ENCODE peak calls at places on chromosomes 2 and 18, in five cellular contexts. One of them, this sample, is unnamed.

GRCh38 chr18:55321268-55322175 is 266.5 kb downstream of the TCF4 start:
- DNase-seq in neural crest cell: peak
- DNase-seq in brain pericyte: peak
- DNase-seq in bronchial epithelial cell: peak
- DNase-seq in stimulated activated naive CD8-positive, alpha-beta T cell treated with anti-CD3 and anti-CD28 coated beads, Interleukin-15, Interleukin-2, amounts not matched to agents 100 U/mL and 50 U/mL, for 24 hours: peak
- DNase-seq in this sample: no peak

GRCh38 chr2:10688921-10689807 is 611 bp downstream of the NOL10 start:
- DNase-seq in bronchial epithelial cell: no peak
- DNase-seq in stimulated activated naive CD8-positive, alpha-beta T cell treated with anti-CD3 and anti-CD28 coated beads, Interleukin-15, Interleukin-2, amounts not matched to agents 100 U/mL and 50 U/mL, for 24 hours: no peak
- DNase-seq in neural crest cell: peak
- DNase-seq in brain pericyte: no peak
- DNase-seq in this sample: no peak

GRCh38 chr18:9612989-9613388 is 1.4 kb downstream of the PPP4R1 start:
- DNase-seq in neural crest cell: no peak
- DNase-seq in stimulated activated naive CD8-positive, alpha-beta T cell treated with anti-CD3 and anti-CD28 coated beads, Interleukin-15, Interleukin-2, amounts not matched to agents 100 U/mL and 50 U/mL, for 24 hours: no peak
- DNase-seq in bronchial epithelial cell: peak
- DNase-seq in brain pericyte: no peak
- DNase-seq in this sample: no peak

GRCh38 chr18:1665064-1665463 is 760.4 kb downstream of the ADCYAP1 start:
- DNase-seq in stimulated activated naive CD8-positive, alpha-beta T cell treated with anti-CD3 and anti-CD28 coated beads, Interleukin-15, Interleukin-2, amounts not matched to agents 100 U/mL and 50 U/mL, for 24 hours: no peak
- DNase-seq in bronchial epithelial cell: peak
- DNase-seq in brain pericyte: no peak
- DNase-seq in neural crest cell: no peak
- DNase-seq in this sample: no peak

GRCh38 chr2:230828272-230828961 is 36.3 kb upstream of the ITM2C start:
- DNase-seq in brain pericyte: no peak
- DNase-seq in bronchial epithelial cell: no peak
- DNase-seq in stimulated activated naive CD8-positive, alpha-beta T cell treated with anti-CD3 and anti-CD28 coated beads, Interleukin-15, Interleukin-2, amounts not matched to agents 100 U/mL and 50 U/mL, for 24 hours: peak
- DNase-seq in neural crest cell: no peak
- DNase-seq in this sample: no peak

GRCh38 chr2:168635065-168635577 is 167.3 kb upstream of the NOSTRIN start:
- DNase-seq in neural crest cell: no peak
- DNase-seq in stimulated activated naive CD8-positive, alpha-beta T cell treated with anti-CD3 and anti-CD28 coated beads, Interleukin-15, Interleukin-2, amounts not matched to agents 100 U/mL and 50 U/mL, for 24 hours: no peak
- DNase-seq in brain pericyte: no peak
- DNase-seq in bronchial epithelial cell: no peak
- DNase-seq in this sample: no peak

GRCh38 chr18:63043516-63043915 is 276.1 kb downstream of the BCL2 start:
- DNase-seq in bronchial epithelial cell: peak
- DNase-seq in brain pericyte: no peak
- DNase-seq in stimulated activated naive CD8-positive, alpha-beta T cell treated with anti-CD3 and anti-CD28 coated beads, Interleukin-15, Interleukin-2, amounts not matched to agents 100 U/mL and 50 U/mL, for 24 hours: no peak
- DNase-seq in neural crest cell: no peak
- DNase-seq in this sample: no peak

GRCh38 chr2:197576631-197577030 is 60.8 kb downstream of the MOB4 start:
- DNase-seq in stimulated activated naive CD8-positive, alpha-beta T cell treated with anti-CD3 and anti-CD28 coated beads, Interleukin-15, Interleukin-2, amounts not matched to agents 100 U/mL and 50 U/mL, for 24 hours: no peak
- DNase-seq in neural crest cell: no peak
- DNase-seq in bronchial epithelial cell: peak
- DNase-seq in brain pericyte: peak
- DNase-seq in this sample: no peak

GRCh38 chr2:204268971-204269370 is 276.3 kb upstream of the PARD3B start:
- DNase-seq in brain pericyte: no peak
- DNase-seq in stimulated activated naive CD8-positive, alpha-beta T cell treated with anti-CD3 and anti-CD28 coated beads, Interleukin-15, Interleukin-2, amounts not matched to agents 100 U/mL and 50 U/mL, for 24 hours: no peak
- DNase-seq in bronchial epithelial cell: peak
- DNase-seq in neural crest cell: no peak
- DNase-seq in this sample: no peak

GRCh38 chr2:224333631-224334030 is 68.3 kb downstream of the FAM124B start:
- DNase-seq in stimulated activated naive CD8-positive, alpha-beta T cell treated with anti-CD3 and anti-CD28 coated beads, Interleukin-15, Interleukin-2, amounts not matched to agents 100 U/mL and 50 U/mL, for 24 hours: no peak
- DNase-seq in neural crest cell: no peak
- DNase-seq in bronchial epithelial cell: no peak
- DNase-seq in brain pericyte: no peak
- DNase-seq in this sample: no peak

GRCh38 chr2:154587739-154588138 is 110.8 kb upstream of the KCNJ3 start:
- DNase-seq in neural crest cell: no peak
- DNase-seq in bronchial epithelial cell: no peak
- DNase-seq in brain pericyte: no peak
- DNase-seq in stimulated activated naive CD8-positive, alpha-beta T cell treated with anti-CD3 and anti-CD28 coated beads, Interleukin-15, Interleukin-2, amounts not matched to agents 100 U/mL and 50 U/mL, for 24 hours: no peak
- DNase-seq in this sample: no peak

GRCh38 chr2:69222984-69223658 is 163.9 kb downstream of the GFPT1 start:
- DNase-seq in neural crest cell: no peak
- DNase-seq in bronchial epithelial cell: no peak
- DNase-seq in brain pericyte: no peak
- DNase-seq in stimulated activated naive CD8-positive, alpha-beta T cell treated with anti-CD3 and anti-CD28 coated beads, Interleukin-15, Interleukin-2, amounts not matched to agents 100 U/mL and 50 U/mL, for 24 hours: no peak
- DNase-seq in this sample: no peak

GRCh38 chr18:29434650-29435049 is 1257.7 kb upstream of the CDH2 start:
- DNase-seq in brain pericyte: no peak
- DNase-seq in bronchial epithelial cell: no peak
- DNase-seq in stimulated activated naive CD8-positive, alpha-beta T cell treated with anti-CD3 and anti-CD28 coated beads, Interleukin-15, Interleukin-2, amounts not matched to agents 100 U/mL and 50 U/mL, for 24 hours: no peak
- DNase-seq in neural crest cell: no peak
- DNase-seq in this sample: no peak

GRCh38 chr18:839224-840079 is 27.4 kb upstream of the YES1 start:
- DNase-seq in stimulated activated naive CD8-positive, alpha-beta T cell treated with anti-CD3 and anti-CD28 coated beads, Interleukin-15, Interleukin-2, amounts not matched to agents 100 U/mL and 50 U/mL, for 24 hours: peak
- DNase-seq in bronchial epithelial cell: peak
- DNase-seq in brain pericyte: peak
- DNase-seq in neural crest cell: peak
- DNase-seq in this sample: peak

GRCh38 chr2:226475650-226476049 is 324.0 kb downstream of the IRS1 start:
- DNase-seq in stimulated activated naive CD8-positive, alpha-beta T cell treated with anti-CD3 and anti-CD28 coated beads, Interleukin-15, Interleukin-2, amounts not matched to agents 100 U/mL and 50 U/mL, for 24 hours: no peak
- DNase-seq in neural crest cell: no peak
- DNase-seq in bronchial epithelial cell: peak
- DNase-seq in brain pericyte: no peak
- DNase-seq in this sample: no peak

GRCh38 chr18:48832961-48833700 is 117.6 kb downstream of the SMAD7 start:
- DNase-seq in stimulated activated naive CD8-positive, alpha-beta T cell treated with anti-CD3 and anti-CD28 coated beads, Interleukin-15, Interleukin-2, amounts not matched to agents 100 U/mL and 50 U/mL, for 24 hours: peak
- DNase-seq in brain pericyte: no peak
- DNase-seq in neural crest cell: no peak
- DNase-seq in bronchial epithelial cell: peak
- DNase-seq in this sample: no peak

GRCh38 chr2:15965564-15966019 is 25.2 kb downstream of the MYCN start:
- DNase-seq in brain pericyte: no peak
- DNase-seq in stimulated activated naive CD8-positive, alpha-beta T cell treated with anti-CD3 and anti-CD28 coated beads, Interleukin-15, Interleukin-2, amounts not matched to agents 100 U/mL and 50 U/mL, for 24 hours: peak
- DNase-seq in neural crest cell: peak
- DNase-seq in bronchial epithelial cell: no peak
- DNase-seq in this sample: no peak

GRCh38 chr2:174621323-174621722 is 23.7 kb upstream of the WIPF1 start:
- DNase-seq in bronchial epithelial cell: no peak
- DNase-seq in stimulated activated naive CD8-positive, alpha-beta T cell treated with anti-CD3 and anti-CD28 coated beads, Interleukin-15, Interleukin-2, amounts not matched to agents 100 U/mL and 50 U/mL, for 24 hours: no peak
- DNase-seq in brain pericyte: no peak
- DNase-seq in neural crest cell: no peak
- DNase-seq in this sample: no peak

GRCh38 chr2:100588071-100588786 is 25.4 kb downstream of the PDCL3 start:
- DNase-seq in brain pericyte: no peak
- DNase-seq in stimulated activated naive CD8-positive, alpha-beta T cell treated with anti-CD3 and anti-CD28 coated beads, Interleukin-15, Interleukin-2, amounts not matched to agents 100 U/mL and 50 U/mL, for 24 hours: no peak
- DNase-seq in neural crest cell: no peak
- DNase-seq in bronchial epithelial cell: peak
- DNase-seq in this sample: peak

GRCh38 chr2:70886541-70886987 is 49.1 kb upstream of the ATP6V1B1 start:
- DNase-seq in brain pericyte: no peak
- DNase-seq in bronchial epithelial cell: no peak
- DNase-seq in stimulated activated naive CD8-positive, alpha-beta T cell treated with anti-CD3 and anti-CD28 coated beads, Interleukin-15, Interleukin-2, amounts not matched to agents 100 U/mL and 50 U/mL, for 24 hours: no peak
- DNase-seq in neural crest cell: no peak
- DNase-seq in this sample: no peak

GRCh38 chr2:239819974-239820555 is 205.1 kb downstream of the NDUFA10 start:
- DNase-seq in neural crest cell: no peak
- DNase-seq in bronchial epithelial cell: peak
- DNase-seq in stimulated activated naive CD8-positive, alpha-beta T cell treated with anti-CD3 and anti-CD28 coated beads, Interleukin-15, Interleukin-2, amounts not matched to agents 100 U/mL and 50 U/mL, for 24 hours: no peak
- DNase-seq in brain pericyte: no peak
- DNase-seq in this sample: no peak

GRCh38 chr2:206255003-206255402 is 19.5 kb upstream of the ZDBF2 start:
- DNase-seq in neural crest cell: no peak
- DNase-seq in bronchial epithelial cell: no peak
- DNase-seq in stimulated activated naive CD8-positive, alpha-beta T cell treated with anti-CD3 and anti-CD28 coated beads, Interleukin-15, Interleukin-2, amounts not matched to agents 100 U/mL and 50 U/mL, for 24 hours: no peak
- DNase-seq in brain pericyte: no peak
- DNase-seq in this sample: no peak

GRCh38 chr2:107801498-107801897 is 25.2 kb upstream of the RGPD4 start:
- DNase-seq in stimulated activated naive CD8-positive, alpha-beta T cell treated with anti-CD3 and anti-CD28 coated beads, Interleukin-15, Interleukin-2, amounts not matched to agents 100 U/mL and 50 U/mL, for 24 hours: no peak
- DNase-seq in bronchial epithelial cell: peak
- DNase-seq in brain pericyte: no peak
- DNase-seq in neural crest cell: no peak
- DNase-seq in this sample: no peak

GRCh38 chr2:17643031-17643615 is 102.6 kb downstream of the VSNL1 start:
- DNase-seq in stimulated activated naive CD8-positive, alpha-beta T cell treated with anti-CD3 and anti-CD28 coated beads, Interleukin-15, Interleukin-2, amounts not matched to agents 100 U/mL and 50 U/mL, for 24 hours: peak
- DNase-seq in neural crest cell: no peak
- DNase-seq in brain pericyte: peak
- DNase-seq in bronchial epithelial cell: peak
- DNase-seq in this sample: no peak

GRCh38 chr2:207473203-207473865 is 56.4 kb upstream of the CREB1 start:
- DNase-seq in neural crest cell: peak
- DNase-seq in stimulated activated naive CD8-positive, alpha-beta T cell treated with anti-CD3 and anti-CD28 coated beads, Interleukin-15, Interleukin-2, amounts not matched to agents 100 U/mL and 50 U/mL, for 24 hours: no peak
- DNase-seq in brain pericyte: peak
- DNase-seq in bronchial epithelial cell: peak
- DNase-seq in this sample: no peak

GRCh38 chr2:231933916-231934401 is 7.8 kb upstream of the NPPC start:
- DNase-seq in stimulated activated naive CD8-positive, alpha-beta T cell treated with anti-CD3 and anti-CD28 coated beads, Interleukin-15, Interleukin-2, amounts not matched to agents 100 U/mL and 50 U/mL, for 24 hours: no peak
- DNase-seq in bronchial epithelial cell: no peak
- DNase-seq in neural crest cell: no peak
- DNase-seq in brain pericyte: no peak
- DNase-seq in this sample: no peak

GRCh38 chr2:3480352-3481010 is 38.9 kb downstream of the ADI1 start:
- DNase-seq in brain pericyte: no peak
- DNase-seq in bronchial epithelial cell: no peak
- DNase-seq in stimulated activated naive CD8-positive, alpha-beta T cell treated with anti-CD3 and anti-CD28 coated beads, Interleukin-15, Interleukin-2, amounts not matched to agents 100 U/mL and 50 U/mL, for 24 hours: no peak
- DNase-seq in neural crest cell: no peak
- DNase-seq in this sample: no peak

GRCh38 chr2:192051533-192051932 is 143.2 kb downstream of the TMEFF2 start:
- DNase-seq in neural crest cell: no peak
- DNase-seq in bronchial epithelial cell: no peak
- DNase-seq in stimulated activated naive CD8-positive, alpha-beta T cell treated with anti-CD3 and anti-CD28 coated beads, Interleukin-15, Interleukin-2, amounts not matched to agents 100 U/mL and 50 U/mL, for 24 hours: no peak
- DNase-seq in brain pericyte: no peak
- DNase-seq in this sample: no peak

GRCh38 chr2:179963626-179964025 is 43.5 kb downstream of the CWC22 start:
- DNase-seq in brain pericyte: peak
- DNase-seq in neural crest cell: no peak
- DNase-seq in bronchial epithelial cell: peak
- DNase-seq in stimulated activated naive CD8-positive, alpha-beta T cell treated with anti-CD3 and anti-CD28 coated beads, Interleukin-15, Interleukin-2, amounts not matched to agents 100 U/mL and 50 U/mL, for 24 hours: no peak
- DNase-seq in this sample: no peak

GRCh38 chr2:128784626-128785306 is 466.1 kb upstream of the HS6ST1 start:
- DNase-seq in bronchial epithelial cell: no peak
- DNase-seq in brain pericyte: no peak
- DNase-seq in neural crest cell: no peak
- DNase-seq in stimulated activated naive CD8-positive, alpha-beta T cell treated with anti-CD3 and anti-CD28 coated beads, Interleukin-15, Interleukin-2, amounts not matched to agents 100 U/mL and 50 U/mL, for 24 hours: no peak
- DNase-seq in this sample: no peak

GRCh38 chr2:179561702-179562101 is 297.1 kb upstream of the SESTD1 start:
- DNase-seq in brain pericyte: no peak
- DNase-seq in neural crest cell: no peak
- DNase-seq in stimulated activated naive CD8-positive, alpha-beta T cell treated with anti-CD3 and anti-CD28 coated beads, Interleukin-15, Interleukin-2, amounts not matched to agents 100 U/mL and 50 U/mL, for 24 hours: no peak
- DNase-seq in bronchial epithelial cell: no peak
- DNase-seq in this sample: no peak

GRCh38 chr18:8117008-8117376 is 492.2 kb upstream of the RAB12 start:
- DNase-seq in stimulated activated naive CD8-positive, alpha-beta T cell treated with anti-CD3 and anti-CD28 coated beads, Interleukin-15, Interleukin-2, amounts not matched to agents 100 U/mL and 50 U/mL, for 24 hours: no peak
- DNase-seq in neural crest cell: no peak
- DNase-seq in bronchial epithelial cell: peak
- DNase-seq in brain pericyte: no peak
- DNase-seq in this sample: no peak

GRCh38 chr2:12762337-12762736 is 45.6 kb downstream of the TRIB2 start:
- DNase-seq in bronchial epithelial cell: no peak
- DNase-seq in brain pericyte: no peak
- DNase-seq in neural crest cell: no peak
- DNase-seq in stimulated activated naive CD8-positive, alpha-beta T cell treated with anti-CD3 and anti-CD28 coated beads, Interleukin-15, Interleukin-2, amounts not matched to agents 100 U/mL and 50 U/mL, for 24 hours: no peak
- DNase-seq in this sample: no peak

GRCh38 chr2:145740302-145740701 is 1220.4 kb upstream of the ZEB2 start:
- DNase-seq in neural crest cell: no peak
- DNase-seq in bronchial epithelial cell: peak
- DNase-seq in stimulated activated naive CD8-positive, alpha-beta T cell treated with anti-CD3 and anti-CD28 coated beads, Interleukin-15, Interleukin-2, amounts not matched to agents 100 U/mL and 50 U/mL, for 24 hours: peak
- DNase-seq in brain pericyte: no peak
- DNase-seq in this sample: no peak

GRCh38 chr2:7377861-7378569 is 460.8 kb downstream of the RNF144A start:
- DNase-seq in neural crest cell: no peak
- DNase-seq in bronchial epithelial cell: peak
- DNase-seq in brain pericyte: no peak
- DNase-seq in stimulated activated naive CD8-positive, alpha-beta T cell treated with anti-CD3 and anti-CD28 coated beads, Interleukin-15, Interleukin-2, amounts not matched to agents 100 U/mL and 50 U/mL, for 24 hours: no peak
- DNase-seq in this sample: no peak

GRCh38 chr2:70073493-70073892 is 13.8 kb upstream of the PCBP1 start:
- DNase-seq in neural crest cell: no peak
- DNase-seq in brain pericyte: no peak
- DNase-seq in stimulated activated naive CD8-positive, alpha-beta T cell treated with anti-CD3 and anti-CD28 coated beads, Interleukin-15, Interleukin-2, amounts not matched to agents 100 U/mL and 50 U/mL, for 24 hours: no peak
- DNase-seq in bronchial epithelial cell: no peak
- DNase-seq in this sample: no peak

GRCh38 chr18:48392266-48392665 is 16.9 kb downstream of the ZBTB7C start:
- DNase-seq in brain pericyte: no peak
- DNase-seq in stimulated activated naive CD8-positive, alpha-beta T cell treated with anti-CD3 and anti-CD28 coated beads, Interleukin-15, Interleukin-2, amounts not matched to agents 100 U/mL and 50 U/mL, for 24 hours: no peak
- DNase-seq in bronchial epithelial cell: no peak
- DNase-seq in neural crest cell: no peak
- DNase-seq in this sample: no peak

GRCh38 chr2:226362991-226363390 is 436.6 kb downstream of the IRS1 start:
- DNase-seq in brain pericyte: peak
- DNase-seq in neural crest cell: no peak
- DNase-seq in bronchial epithelial cell: peak
- DNase-seq in stimulated activated naive CD8-positive, alpha-beta T cell treated with anti-CD3 and anti-CD28 coated beads, Interleukin-15, Interleukin-2, amounts not matched to agents 100 U/mL and 50 U/mL, for 24 hours: no peak
- DNase-seq in this sample: no peak

GRCh38 chr2:239476757-239477565 is 76.1 kb upstream of the HDAC4 start:
- DNase-seq in neural crest cell: no peak
- DNase-seq in stimulated activated naive CD8-positive, alpha-beta T cell treated with anti-CD3 and anti-CD28 coated beads, Interleukin-15, Interleukin-2, amounts not matched to agents 100 U/mL and 50 U/mL, for 24 hours: no peak
- DNase-seq in brain pericyte: no peak
- DNase-seq in bronchial epithelial cell: no peak
- DNase-seq in this sample: no peak

This sample was measured in T-helper 22 cell.